ENCODE peak calls at places on chromosomes 11 and 22, in six cellular contexts. M, Y, U, R, L and J are unnamed samples.

GRCh38 chr11:126702165-126702738 is 298.3 kb downstream of the KIRREL3 start:
- DNase-seq in M (no peak), Y (no peak), U (no peak), R (no peak), L (no peak), J (no peak)

GRCh38 chr22:19756288-19757128 is 4.1 kb upstream of the TBX1 start:
- DNase-seq in M (peak), Y (peak), U (peak), R (no peak), L (peak), J (no peak)

GRCh38 chr22:27990451-27990840 is 71.4 kb upstream of the PITPNB start:
- DNase-seq in M (no peak), Y (no peak), U (peak), R (no peak), L (no peak), J (no peak)

GRCh38 chr22:25839755-25840154 is 97.8 kb downstream of the MYO18B start:
- DNase-seq in M (no peak), Y (no peak), U (peak), R (no peak), L (no peak), J (no peak)

GRCh38 chr11:112227002-112227401 is 774 bp downstream of the PTS start:
- DNase-seq in M (no peak), Y (no peak), U (no peak), R (peak), L (no peak), J (no peak)

GRCh38 chr11:123063396-123064267 is 1.7 kb upstream of the HSPA8 start:
- DNase-seq in M (peak), Y (peak), U (peak), R (peak), L (no peak), J (no peak)

GRCh38 chr11:111604392-111605009 is 2.3 kb downstream of the SIK2 start:
- DNase-seq in M (peak), Y (peak), U (no peak), R (no peak), L (no peak), J (no peak)

GRCh38 chr11:99814738-99815137 is 794.0 kb downstream of the CNTN5 start:
- DNase-seq in M (no peak), Y (no peak), U (no peak), R (no peak), L (no peak), J (no peak)

GRCh38 chr22:44360686-44361381 is 48.1 kb upstream of the SHISAL1 start:
- DNase-seq in M (no peak), Y (no peak), U (peak), R (peak), L (no peak), J (peak)

GRCh38 chr22:46966846-46967245 is 204.4 kb downstream of the TBC1D22A start:
- DNase-seq in M (no peak), Y (no peak), U (peak), R (no peak), L (no peak), J (no peak)

GRCh38 chr22:35524966-35525686 is 15.5 kb upstream of the RASD2 start:
- DNase-seq in M (no peak), Y (no peak), U (no peak), R (no peak), L (no peak), J (no peak)

GRCh38 chr11:113026778-113027177 is 65.6 kb downstream of the NCAM1 start:
- DNase-seq in M (no peak), Y (no peak), U (no peak), R (no peak), L (no peak), J (no peak)

DNA sequence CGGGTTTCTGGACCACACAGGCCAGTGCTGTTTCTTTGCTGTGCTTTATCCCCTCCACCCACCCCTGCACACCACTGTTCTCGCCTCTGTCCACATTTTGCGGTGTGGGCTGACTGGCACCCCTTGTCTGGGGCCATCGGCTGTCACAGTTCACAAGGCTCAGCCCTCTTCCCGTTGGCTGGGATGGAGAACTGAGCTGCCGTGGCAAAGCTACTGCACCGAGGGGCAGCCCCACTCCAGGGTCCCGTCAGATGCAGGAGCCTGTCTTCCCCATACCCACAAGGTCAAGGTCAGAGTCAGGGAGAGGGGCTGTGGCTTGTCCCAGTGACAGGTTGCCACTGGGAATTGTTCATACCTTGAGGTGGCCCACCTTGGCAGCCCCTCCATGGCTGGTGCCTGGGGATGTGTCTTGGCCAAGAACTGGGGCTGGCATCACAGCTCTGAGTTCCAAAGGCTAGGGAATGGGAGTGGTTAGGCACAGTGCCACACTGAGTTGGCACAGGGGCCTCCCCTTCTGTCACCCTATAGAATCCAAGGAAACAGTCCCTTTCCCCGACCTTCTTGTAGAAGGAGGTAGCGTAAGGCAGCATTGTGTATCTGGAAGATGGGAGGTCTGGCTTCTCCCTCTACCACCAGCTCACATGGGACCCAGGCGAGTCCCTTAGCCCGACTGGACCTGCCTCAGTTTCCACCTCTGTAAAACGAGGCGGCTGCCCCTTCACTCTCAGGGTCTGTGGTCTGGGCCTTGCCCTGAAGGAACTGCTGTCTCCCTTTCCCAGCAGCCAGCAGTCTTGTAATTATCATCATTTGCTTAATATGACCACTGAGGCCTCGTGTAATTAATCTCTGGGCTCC is 3.4 kb downstream of the GRK2 start:
- DNase-seq in M (no peak), Y (no peak), U (no peak), R (no peak), L (no peak), J (no peak)
- H3K4me3 ChIP-seq in M (peak), Y (peak), U (no peak), R (peak), L (peak), J (peak)

GRCh38 chr11:114076974-114077373 is 17.5 kb downstream of the ZBTB16 start:
- DNase-seq in M (no peak), Y (no peak), U (peak), R (no peak), L (no peak), J (no peak)
- H3K4me3 ChIP-seq in M (no peak), Y (no peak), U (no peak), R (no peak), L (no peak), J (no peak)

GRCh38 chr11:70014291-70014690 is 63.8 kb upstream of the ANO1 start:
- DNase-seq in M (no peak), Y (no peak), U (no peak), R (no peak), L (no peak), J (no peak)
- H3K4me3 ChIP-seq in M (no peak), Y (no peak), U (no peak), R (no peak), L (no peak), J (no peak)

GRCh38 chr11:108147150-108147549 is 25.8 kb downstream of the ACAT1 start:
- DNase-seq in M (no peak), Y (no peak), U (no peak), R (no peak), L (no peak), J (no peak)
- H3K4me3 ChIP-seq in M (no peak), Y (no peak), U (no peak), R (no peak), L (no peak), J (no peak)

GRCh38 chr11:117815262-117815803 is 9.2 kb downstream of the FXYD2 start:
- DNase-seq in M (peak), Y (peak), U (no peak), R (no peak), L (peak), J (no peak)
- H3K4me3 ChIP-seq in M (peak), Y (no peak), U (no peak), R (no peak), L (peak), J (no peak)